ENCODE peak calls at places on chromosomes 16 and 17, in five cellular contexts. J is mesendoderm; N is stimulated activated CD4-positive, alpha-beta T cell treated with anti-CD3 and anti-CD28 coated beads, Interleukin-1b, Interleukin-23, amount 100 ng/mL, for 48 hours; L is caudate nucleus; Z is activated CD8-positive, alpha-beta memory T cell treated with anti-CD3 and anti-CD28 coated beads, Interleukin-2, amount 10 ng/mL, durations not matched to agents 7 days and 5 days. Q is an unnamed sample.

GRCh38 chr17:41519501-41520224 is 973 bp upstream of the KRT15 start:
- DNase-seq in J (no peak), N (no peak), L (no peak), Z (no peak), Q (no peak)

GRCh38 chr16:61374071-61374470 is 662.2 kb downstream of the CDH8 start:
- DNase-seq in J (no peak), N (no peak), L (no peak), Z (no peak), Q (no peak)

GRCh38 chr16:668519-669171 is 713 bp downstream of the RHOT2 start:
- DNase-seq in J (no peak), N (no peak), L (no peak), Z (no peak), Q (peak)

GRCh38 chr17:81990836-81991683 is 13.6 kb downstream of the ASPSCR1 start:
- DNase-seq in J (no peak), N (no peak), L (no peak), Z (no peak), Q (no peak)

GRCh38 chr17:38701504-38702165 is 3.4 kb upstream of the MLLT6 start:
- DNase-seq in J (peak), N (peak), L (no peak), Z (peak), Q (peak)

GRCh38 chr17:58312824-58313223 is 15.8 kb downstream of the TSPOAP1 start:
- DNase-seq in J (no peak), N (no peak), L (no peak), Z (peak), Q (no peak)

GRCh38 chr16:77637939-77638338 is 84.4 kb upstream of the NUDT7 start:
- DNase-seq in J (no peak), N (no peak), L (no peak), Z (no peak), Q (no peak)

GRCh38 chr16:87968541-87968940 is 17.3 kb downstream of the BANP start:
- DNase-seq in J (no peak), N (no peak), L (no peak), Z (no peak), Q (no peak)

GRCh38 chr17:45812102-45812501 is 28.0 kb downstream of the CRHR1 start:
- DNase-seq in J (peak), N (no peak), L (no peak), Z (no peak), Q (no peak)

GRCh38 chr16:84738255-84739038 is 38.6 kb downstream of the USP10 start:
- DNase-seq in J (peak), N (peak), L (peak), Z (peak), Q (peak)

GRCh38 chr17:2707721-2708584 is 3.6 kb downstream of the CLUH start:
- DNase-seq in J (peak), N (no peak), L (no peak), Z (peak), Q (no peak)

GRCh38 chr16:67431805-67432476 is 1.0 kb downstream of the HSD11B2 start:
- DNase-seq in J (peak), N (no peak), L (no peak), Z (no peak), Q (no peak)

GRCh38 chr17:36641877-36642845 is 40.8 kb downstream of the MRM1 start:
- DNase-seq in J (no peak), N (peak), L (no peak), Z (no peak), Q (no peak)

GRCh38 chr17:67125417-67125816 is 81.1 kb downstream of the CACNG1 start:
- DNase-seq in J (peak), N (no peak), L (no peak), Z (no peak), Q (no peak)

GRCh38 chr16:77833906-77834599 is 45.7 kb downstream of the VAT1L start:
- DNase-seq in J (peak), N (no peak), L (no peak), Z (no peak), Q (no peak)

GRCh38 chr16:389317-389716 is 7.5 kb upstream of the PGAP6 start:
- DNase-seq in J (no peak), N (no peak), L (no peak), Z (no peak), Q (no peak)

GRCh38 chr17:21353326-21354010 is 22.7 kb upstream of the KCNJ12 start:
- DNase-seq in J (no peak), N (no peak), L (no peak), Z (no peak), Q (no peak)

GRCh38 chr17:37240381-37240780 is 135.4 kb upstream of the C17orf78 start:
- DNase-seq in J (no peak), N (no peak), L (no peak), Z (no peak), Q (no peak)

GRCh38 chr17:64008346-64008745 is 10.2 kb downstream of the PRR29 start:
- DNase-seq in J (no peak), N (no peak), L (no peak), Z (no peak), Q (no peak)

GRCh38 chr17:79923974-79924638 is 84.9 kb upstream of the CBX4 start:
- DNase-seq in J (peak), N (peak), L (no peak), Z (peak), Q (peak)

GRCh38 chr16:85735225-85735722 is 15.6 kb downstream of the C16orf74 start:
- DNase-seq in J (no peak), N (peak), L (no peak), Z (peak), Q (no peak)

GRCh38 chr17:28344435-28344901 is 8.9 kb downstream of the TNFAIP1 start:
- DNase-seq in J (no peak), N (no peak), L (no peak), Z (no peak), Q (no peak)

GRCh38 chr17:55773671-55774070 is 22.8 kb downstream of the PCTP start:
- DNase-seq in J (no peak), N (no peak), L (no peak), Z (no peak), Q (no peak)

GRCh38 chr16:24035127-24035842 is 199.5 kb downstream of the PRKCB start:
- DNase-seq in J (no peak), N (no peak), L (no peak), Z (peak), Q (no peak)

GRCh38 chr16:81107506-81107905 is 11.3 kb upstream of the GCSH start:
- DNase-seq in J (no peak), N (no peak), L (no peak), Z (no peak), Q (no peak)

GRCh38 chr16:58661199-58661830 is 23.3 kb downstream of the SLC38A7 start:
- DNase-seq in J (peak), N (peak), L (no peak), Z (peak), Q (no peak)

GRCh38 chr16:84680843-84681629 is 18.8 kb upstream of the USP10 start:
- DNase-seq in J (no peak), N (no peak), L (no peak), Z (no peak), Q (no peak)

GRCh38 chr17:72458301-72458700 is 337.5 kb downstream of the SOX9 start:
- DNase-seq in J (no peak), N (no peak), L (no peak), Z (no peak), Q (no peak)

GRCh38 chr17:68061512-68062313 is 26.2 kb downstream of the KPNA2 start:
- DNase-seq in J (no peak), N (no peak), L (no peak), Z (no peak), Q (no peak)

GRCh38 chr16:53071748-53072301 is 17.0 kb downstream of the CHD9 start:
- DNase-seq in J (no peak), N (no peak), L (no peak), Z (no peak), Q (no peak)

GRCh38 chr17:77677210-77677609 is 281.3 kb upstream of the TNRC6C start:
- DNase-seq in J (no peak), N (no peak), L (no peak), Z (no peak), Q (no peak)